ENCODE peak calls at places on chromosome 1, in six cellular contexts. I, M, O, K, D and E are unnamed samples.

GRCh38 chr1:222586842-222587241 is 2.9 kb downstream of the TAF1A start:
- DNase-seq in I (no peak), M (no peak), D (no peak), O (no peak), K (no peak), E (no peak)

GRCh38 chr1:71490432-71490831 is 409.6 kb upstream of the ZRANB2 start:
- DNase-seq in D (no peak), O (no peak), K (no peak), M (no peak), I (no peak), E (no peak)

GRCh38 chr1:6420594-6421042 is 899 bp upstream of the HES2 start:
- DNase-seq in M (no peak), O (no peak), K (no peak), D (no peak), I (peak; percentile 37), E (no peak)

GRCh38 chr1:116785006-116785405 is 30.8 kb downstream of the CD2 start:
- DNase-seq in M (no peak), O (no peak), D (no peak), K (no peak), I (no peak), E (no peak)

GRCh38 chr1:2091611-2092604 is 41.7 kb downstream of the PRKCZ start:
- DNase-seq in K (no peak), M (peak; percentile 54), D (peak; percentile 62), I (peak; percentile 95), O (peak; percentile 51), E (peak; percentile 73)

GRCh38 chr1:19367584-19368041 is 55.5 kb downstream of the SLC66A1 start:
- DNase-seq in M (no peak), K (no peak), O (no peak), I (no peak), D (no peak), E (peak; percentile 29)

GRCh38 chr1:209704584-209704983 is at the start of gene HSD11B1:
- DNase-seq in D (no peak), M (peak; percentile 65), I (no peak), K (peak; percentile 13), O (no peak), E (no peak)

GRCh38 chr1:81967957-81968356 is 167.2 kb downstream of the ADGRL2 start:
- DNase-seq in K (no peak), M (no peak), D (no peak), O (no peak), I (no peak), E (no peak)